ENCODE peak calls at places on chromosomes 5 and 9, in five cellular contexts. F is CD8-positive, alpha-beta T cell; Y is foreskin fibroblast; R is tibial artery; T is left ventricle myocardium inferior. B is an unnamed sample.

GRCh38 chr9:124613849-124614248 is 106.7 kb upstream of the NR5A1 start:
- DNase-seq in F (no peak), Y (no peak), R (no peak), T (no peak), B (no peak)

GRCh38 chr9:70954126-70954525 is 167.3 kb downstream of the TRPM3 start:
- DNase-seq in F (no peak), Y (peak; percentile 90), R (no peak), T (no peak), B (peak; percentile 74)

GRCh38 chr9:6759114-6759977 is 1.6 kb downstream of the KDM4C start:
- DNase-seq in F (no peak), Y (peak; percentile 84), R (no peak), T (no peak), B (no peak)

GRCh38 chr5:16727937-16728336 is 111.1 kb upstream of the RETREG1 start:
- DNase-seq in F (no peak), Y (peak; percentile 6), R (peak; percentile 33), T (no peak), B (no peak)

GRCh38 chr9:121744002-121744686 is 92.7 kb downstream of the DAB2IP start:
- DNase-seq in F (peak; percentile 60), Y (peak; percentile 68), R (peak; percentile 71), T (peak; percentile 65), B (no peak)

GRCh38 chr5:138951091-138951985 is 76.2 kb upstream of the LRRTM2 start:
- DNase-seq in F (no peak), Y (no peak), R (peak; percentile 17), T (no peak), B (no peak)

GRCh38 chr9:1208185-1208584 is 158.0 kb downstream of the DMRT2 start:
- DNase-seq in F (no peak), Y (peak; percentile 89), R (no peak), T (no peak), B (no peak)

GRCh38 chr5:172642511-172642910 is 1.4 kb downstream of the NEURL1B start:
- DNase-seq in F (no peak), Y (peak; percentile 50), R (no peak), T (no peak), B (no peak)

GRCh38 chr5:146862641-146863040 is 15.9 kb downstream of the PPP2R2B start:
- DNase-seq in F (no peak), Y (no peak), R (no peak), T (no peak), B (no peak)

GRCh38 chr5:76808142-76808691 is 10.6 kb upstream of the F2RL1 start:
- DNase-seq in F (no peak), Y (no peak), R (no peak), T (no peak), B (no peak)

GRCh38 chr9:77152289-77152688 is 25.0 kb upstream of the VPS13A start:
- DNase-seq in F (no peak), Y (no peak), R (no peak), T (no peak), B (no peak)

GRCh38 chr9:33867747-33868429 is 50.9 kb downstream of the UBE2R2 start:
- DNase-seq in F (no peak), Y (peak; percentile 87), R (peak; percentile 80), T (peak; percentile 66), B (no peak)

GRCh38 chr9:33868430-33869000 is 51.6 kb downstream of the UBE2R2 start:
- DNase-seq in F (no peak), Y (peak; percentile 65), R (peak; percentile 61), T (no peak), B (peak; percentile 42)
- H3K4me3 ChIP-seq in F (no peak overlapping the region), Y (no peak overlapping the region), R (no peak overlapping the region), T (peak overlapping the region; percentile 26), B (no peak overlapping the region)

GRCh38 chr9:33223696-33224095 is 16.3 kb upstream of the SPINK4 start:
- DNase-seq in F (no peak), Y (peak; percentile 37), R (no peak), T (no peak), B (no peak)
- TF ChIP-seq CTCF in F (no peak), Y (peak; percentile 11), R (no peak), T (peak; percentile 26), B (no peak)

DNA sequence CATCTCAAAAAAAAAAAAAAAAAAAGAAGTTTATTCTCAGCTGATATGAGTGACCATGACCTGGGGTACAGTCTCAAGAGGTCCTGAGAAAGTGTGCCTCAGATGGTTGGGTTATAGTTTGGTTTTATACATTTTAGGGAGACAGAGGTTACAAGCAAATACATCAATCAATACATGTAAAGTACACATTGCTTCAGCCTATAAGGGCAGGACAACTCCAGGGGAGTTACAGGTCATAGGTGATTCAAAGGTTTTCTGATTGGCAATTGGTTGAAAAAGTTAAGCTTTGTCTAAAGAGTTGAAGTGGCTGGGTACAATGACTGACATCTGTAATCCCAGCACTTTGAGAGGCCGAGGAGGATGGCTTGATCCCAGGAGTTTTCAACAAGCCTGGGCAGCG is 2.3 kb upstream of the GMCL2 start:
- DNase-seq in F (no peak), Y (no peak), R (no peak), T (no peak), B (no peak)
- H3K4me3 ChIP-seq in F (no peak overlapping the region), Y (no peak overlapping the region), R (no peak overlapping the region), T (no peak overlapping the region), B (no peak overlapping the region)

GRCh38 chr9:123362856-123363255 is 6.9 kb downstream of the CRB2 start:
- DNase-seq in F (no peak), Y (no peak), R (no peak), T (no peak), B (no peak)

GRCh38 chr9:123364241-123364824 is 8.3 kb downstream of the CRB2 start:
- DNase-seq in F (no peak), Y (no peak), R (no peak), T (no peak), B (no peak)

GRCh38 chr9:123368023-123368422 is 12.0 kb downstream of the CRB2 start:
- DNase-seq in F (no peak), Y (no peak), R (no peak), T (no peak), B (no peak)

GRCh38 chr9:123365881-123366528 is 10.0 kb downstream of the CRB2 start:
- DNase-seq in F (no peak), Y (no peak), R (no peak), T (no peak), B (no peak)

DNA sequence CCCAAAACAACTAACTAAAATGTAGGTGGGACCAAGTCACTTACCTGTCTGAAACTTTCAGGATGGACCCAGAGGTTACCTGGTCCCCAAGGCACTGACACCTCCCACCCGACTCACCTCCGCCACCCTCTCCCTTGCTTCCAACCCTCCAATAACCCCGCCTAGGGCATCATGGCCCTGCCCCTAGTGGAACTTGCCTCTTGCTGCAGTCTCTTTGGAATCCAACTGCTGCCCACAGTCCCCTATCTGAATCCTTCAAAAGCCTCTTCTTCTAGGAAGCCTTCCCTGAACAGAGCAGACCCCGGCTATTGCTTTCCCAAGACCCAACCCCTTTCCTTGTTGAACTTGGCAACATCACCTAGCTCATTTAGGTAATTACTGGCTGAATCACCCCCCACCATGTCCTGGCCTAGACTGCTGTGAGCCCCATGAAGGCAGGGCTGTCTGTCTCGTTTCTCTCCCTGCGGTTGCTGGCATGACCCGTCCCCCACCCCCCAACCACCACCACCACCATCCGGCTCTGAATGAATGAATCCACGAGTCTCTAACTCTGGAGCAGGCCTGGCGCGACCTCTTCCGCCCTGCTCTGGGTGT is 9.4 kb downstream of the CRB2 start:
- DNase-seq in F (no peak), Y (no peak), R (no peak), T (no peak), B (no peak)
- TF ChIP-seq CTCF in F (no peak), Y (no peak), R (no peak), T (no peak), B (peak; percentile 5)

GRCh38 chr5:150648294-150649107 is 8.0 kb downstream of the SYNPO start:
- DNase-seq in F (no peak), Y (no peak), R (no peak), T (no peak), B (no peak)
- H3K4me3 ChIP-seq in F (no peak overlapping the region), Y (no peak overlapping the region), R (no peak overlapping the region), T (peak overlapping the region; percentile 35), B (no peak overlapping the region)

GRCh38 chr9:110832916-110833315 is 164.3 kb downstream of the MUSK start:
- DNase-seq in F (no peak), Y (peak; percentile 43), R (no peak), T (no peak), B (no peak)

GRCh38 chr9:110828148-110828730 is 159.6 kb downstream of the MUSK start:
- DNase-seq in F (no peak), Y (peak; percentile 89), R (peak; percentile 72), T (peak; percentile 26), B (no peak)

GRCh38 chr9:110835404-110835803 is 166.8 kb downstream of the MUSK start:
- DNase-seq in F (no peak), Y (peak; percentile 92), R (no peak), T (no peak), B (peak; percentile 67)

GRCh38 chr9:110835859-110836271 is 167.3 kb downstream of the MUSK start:
- DNase-seq in F (no peak), Y (peak; percentile 36), R (no peak), T (no peak), B (no peak)

GRCh38 chr9:110830495-110830894 is 161.9 kb downstream of the MUSK start:
- DNase-seq in F (no peak), Y (no peak), R (no peak), T (no peak), B (no peak)
- TF ChIP-seq CTCF in F (no peak), Y (no peak), R (no peak), T (no peak), B (no peak)

GRCh38 chr9:37037137-37037743 is 3.2 kb upstream of the PAX5 start:
- DNase-seq in F (no peak), Y (no peak), R (no peak), T (no peak), B (no peak)

GRCh38 chr9:37036237-37037136 is 2.4 kb upstream of the PAX5 start:
- DNase-seq in F (no peak), Y (peak; percentile 58), R (no peak), T (no peak), B (no peak)

GRCh38 chr9:37035472-37036236 is 1.6 kb upstream of the PAX5 start:
- DNase-seq in F (no peak), Y (peak; percentile 27), R (no peak), T (no peak), B (no peak)

GRCh38 chr9:37039065-37039464 is 5.0 kb upstream of the PAX5 start:
- DNase-seq in F (no peak), Y (no peak), R (no peak), T (no peak), B (no peak)

GRCh38 chr9:37037744-37038640 is 3.9 kb upstream of the PAX5 start:
- DNase-seq in F (no peak), Y (peak; percentile 27), R (no peak), T (no peak), B (no peak)
- H3K4me3 ChIP-seq in F (peak overlapping the region; percentile 41), Y (peak overlapping the region; percentile 42), R (peak overlapping the region; percentile 51), T (peak overlapping the region; percentile 68), B (no peak overlapping the region)